ENCODE peak calls at places on chromosomes 7 and 10, in four cellular contexts. U, F, M and C are unnamed samples.

GRCh38 chr10:48885376-48885775 is 54.3 kb downstream of the LRRC18 start:
- DNase-seq in U (no peak), F (peak), M (peak), C (peak)

GRCh38 chr10:83165164-83165563 is 974.1 kb upstream of the GHITM start:
- DNase-seq in U (no peak), F (no peak), M (no peak), C (no peak)

GRCh38 chr10:44647877-44648542 is 263.1 kb upstream of the CXCL12 start:
- DNase-seq in U (peak), F (no peak), M (no peak), C (no peak)

GRCh38 chr7:106841896-106842390 is 23.1 kb upstream of the PIK3CG start:
- DNase-seq in U (no peak), F (no peak), M (no peak), C (no peak)

GRCh38 chr7:112052993-112053392 is 153.2 kb downstream of the DOCK4 start:
- DNase-seq in U (no peak), F (peak), M (no peak), C (no peak)

GRCh38 chr10:3115685-3116084 is 48.3 kb downstream of the PFKP start:
- DNase-seq in U (no peak), F (no peak), M (no peak), C (no peak)

GRCh38 chr7:43117025-43117424 is 4.6 kb downstream of the HECW1 start:
- DNase-seq in U (no peak), F (no peak), M (no peak), C (no peak)

GRCh38 chr10:29104661-29105369 is 184.1 kb upstream of the LYZL1 start:
- DNase-seq in U (no peak), F (peak), M (no peak), C (no peak)

GRCh38 chr10:53536322-53536721 is 763.7 kb upstream of the MBL2 start:
- DNase-seq in U (no peak), F (no peak), M (no peak), C (no peak)

GRCh38 chr7:77657427-77658331 is 38.6 kb upstream of the RSBN1L start:
- DNase-seq in U (peak), F (peak), M (peak), C (peak)

GRCh38 chr7:36208997-36209813 is 56.2 kb downstream of the EEPD1 start:
- DNase-seq in U (no peak), F (peak), M (no peak), C (no peak)

GRCh38 chr10:11440250-11441150 is 170.9 kb downstream of the USP6NL start:
- DNase-seq in U (peak), F (no peak), M (no peak), C (no peak)

GRCh38 chr7:26685636-26686035 is 178.8 kb downstream of the SKAP2 start:
- DNase-seq in U (no peak), F (no peak), M (no peak), C (no peak)

GRCh38 chr7:41955475-41956243 is 252.8 kb upstream of the INHBA start:
- DNase-seq in U (no peak), F (no peak), M (peak), C (peak)

GRCh38 chr7:130344248-130344866 is at the start of gene CPA5:
- DNase-seq in U (no peak), F (no peak), M (no peak), C (no peak)

GRCh38 chr10:119313645-119314044 is 106.3 kb downstream of the GRK5 start:
- DNase-seq in U (peak), F (no peak), M (no peak), C (no peak)

GRCh38 chr7:29794959-29795629 is 11.2 kb upstream of the WIPF3 start:
- DNase-seq in U (no peak), F (no peak), M (no peak), C (no peak)

GRCh38 chr7:27179030-27179429 is 4.9 kb upstream of the HOXA10 start:
- DNase-seq in U (no peak), F (no peak), M (no peak), C (no peak)

GRCh38 chr7:117982071-117983055 is 109.1 kb upstream of the CTTNBP2 start:
- DNase-seq in U (no peak), F (no peak), M (no peak), C (no peak)

GRCh38 chr7:98294798-98295382 is 13.4 kb downstream of the BRI3 start:
- DNase-seq in U (no peak), F (peak), M (peak), C (peak)

GRCh38 chr7:2520808-2521146 is 1.2 kb downstream of the LFNG start:
- DNase-seq in U (no peak), F (no peak), M (no peak), C (no peak)

GRCh38 chr10:124301736-124302135 is 117.0 kb downstream of the OAT start:
- DNase-seq in U (no peak), F (no peak), M (no peak), C (no peak)

GRCh38 chr10:21737061-21737460 is 203.0 kb downstream of the MLLT10 start:
- DNase-seq in U (no peak), F (no peak), M (no peak), C (no peak)

GRCh38 chr7:15915694-15916093 is 229.2 kb upstream of the MEOX2 start:
- DNase-seq in U (no peak), F (no peak), M (no peak), C (no peak)

GRCh38 chr7:149820622-149821190 is 17.5 kb upstream of the ZNF862 start:
- DNase-seq in U (no peak), F (no peak), M (no peak), C (no peak)

GRCh38 chr10:84715911-84716310 is 387.5 kb downstream of the CCSER2 start:
- DNase-seq in U (no peak), F (peak), M (peak), C (peak)

GRCh38 chr10:8902926-8903325 is 848.4 kb downstream of the GATA3 start:
- DNase-seq in U (no peak), F (no peak), M (no peak), C (no peak)

GRCh38 chr10:72075184-72076115 is 12.9 kb downstream of the SPOCK2 start:
- DNase-seq in U (no peak), F (no peak), M (no peak), C (no peak)

GRCh38 chr7:21960922-21961321 is 15.2 kb upstream of the CDCA7L start:
- DNase-seq in U (no peak), F (no peak), M (no peak), C (no peak)

GRCh38 chr10:127151541-127151940 is 44.9 kb downstream of the INSYN2A start:
- DNase-seq in U (no peak), F (no peak), M (no peak), C (no peak)

GRCh38 chr10:122706467-122706866 is 6.8 kb upstream of the C10orf120 start:
- DNase-seq in U (no peak), F (no peak), M (no peak), C (no peak)

GRCh38 chr10:23779287-23779686 is 340.4 kb downstream of the OTUD1 start:
- DNase-seq in U (no peak), F (no peak), M (no peak), C (no peak)

GRCh38 chr10:88986549-88987242 is 3.9 kb upstream of the FAS start:
- DNase-seq in U (no peak), F (peak), M (no peak), C (peak)

GRCh38 chr7:363626-364025 is 73.7 kb downstream of the FOXL3 start:
- DNase-seq in U (no peak), F (no peak), M (no peak), C (no peak)
- TF ChIP-seq JUNB in U (no peak), F (no peak), M (no peak), C (no peak)

GRCh38 chr7:155166673-155167370 is 96.7 kb downstream of the HTR5A start:
- DNase-seq in U (no peak), F (no peak), M (peak), C (no peak)
- TF ChIP-seq POLR2AphosphoS5 in U (no peak), F (no peak), M (no peak), C (no peak)

GRCh38 chr10:133189256-133189655 is 29.2 kb downstream of the KNDC1 start:
- DNase-seq in U (no peak), F (no peak), M (no peak), C (no peak)

GRCh38 chr10:133187906-133188681 is 28.1 kb downstream of the KNDC1 start:
- DNase-seq in U (no peak), F (no peak), M (no peak), C (no peak)

GRCh38 chr10:133189726-133190125 is 29.7 kb downstream of the KNDC1 start:
- DNase-seq in U (no peak), F (no peak), M (no peak), C (no peak)

GRCh38 chr10:133191651-133192050 is 31.6 kb downstream of the KNDC1 start:
- DNase-seq in U (no peak), F (no peak), M (no peak), C (no peak)

DNA sequence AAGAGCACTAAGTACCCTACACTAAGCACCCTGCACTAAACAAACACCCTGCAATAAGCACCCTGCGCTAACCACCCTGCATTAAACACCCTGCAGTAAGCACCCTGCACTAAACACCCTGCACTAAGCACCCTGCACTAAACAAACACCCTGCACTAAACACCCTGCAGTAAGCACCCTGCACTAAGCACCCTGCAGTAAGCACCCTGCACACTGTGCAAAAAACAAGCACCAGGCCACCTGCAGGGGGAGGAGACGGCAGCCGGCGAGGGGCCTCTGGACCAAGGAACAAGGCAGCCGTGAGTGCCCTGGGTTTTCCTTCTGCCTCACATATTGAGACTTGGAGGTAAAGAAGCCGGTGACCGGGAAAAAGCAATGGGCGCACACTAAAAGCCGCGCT is 30.2 kb downstream of the KNDC1 start:
- DNase-seq in U (no peak), F (no peak), M (no peak), C (no peak)
- TF ChIP-seq JUNB in U (no peak), F (no peak), M (no peak), C (no peak)

GRCh38 chr10:93468532-93469213 is 13.5 kb downstream of the MYOF start:
- DNase-seq in U (no peak), F (peak), M (no peak), C (no peak)
- TF ChIP-seq POLR2AphosphoS5 in U (no peak), F (no peak), M (no peak), C (no peak)

GRCh38 chr10:18195060-18195799 is 55.0 kb downstream of the CACNB2 start:
- DNase-seq in U (no peak), F (no peak), M (no peak), C (no peak)
- TF ChIP-seq JUNB in U (no peak), F (no peak), M (no peak), C (no peak)